ENCODE peak calls at places on chromosomes 3 and 15, in nine cellular contexts. O, F, V, G, P, T, Y, E and L are unnamed samples.
A peak's percentile ranks its signal among the peaks of the same experiment; 100 is the strongest.

GRCh38 chr15:71806452-71806931 is 3.9 kb upstream of the NR2E3 start:
- DNase-seq in O (peak; percentile 13), Y (no peak), F (no peak), E (no peak), T (no peak), V (no peak), G (peak; percentile 57), P (no peak), L (peak; percentile 67)

GRCh38 chr3:33664195-33664594 is 53.9 kb downstream of the CLASP2 start:
- DNase-seq in O (no peak), V (no peak), T (no peak), E (no peak), F (no peak), G (peak; percentile 89), P (no peak), Y (no peak), L (peak; percentile 10)

GRCh38 chr15:66719471-66719870 is 17.4 kb downstream of the SMAD6 start:
- DNase-seq in E (no peak), G (no peak), O (no peak), P (no peak), Y (no peak), F (no peak), T (no peak), V (no peak), L (no peak)

GRCh38 chr3:20075197-20075596 is 35.0 kb downstream of the KAT2B start:
- DNase-seq in Y (no peak), P (no peak), F (no peak), T (no peak), G (no peak), O (no peak), V (no peak), E (no peak), L (no peak)

GRCh38 chr3:31936661-31937060 is 44.4 kb downstream of the OSBPL10 start:
- DNase-seq in O (no peak), Y (no peak), T (no peak), E (no peak), F (no peak), P (no peak), V (no peak), G (no peak), L (peak; percentile 53)

GRCh38 chr3:113746955-113747718 is at the start of gene ATP6V1A:
- DNase-seq in E (peak; percentile 83), F (peak; percentile 82), G (peak; percentile 16), O (peak; percentile 87), V (peak; percentile 61), Y (peak; percentile 71), T (no peak), P (peak; percentile 82), L (no peak)

GRCh38 chr3:117059990-117060338 is 350.4 kb downstream of the TUSC7 start:
- DNase-seq in O (no peak), V (no peak), T (no peak), P (no peak), F (no peak), Y (no peak), E (no peak), G (no peak), L (no peak)

GRCh38 chr3:112979244-112979832 is 4.4 kb upstream of the CD200R1 start:
- DNase-seq in E (peak; percentile 19), T (no peak), V (no peak), O (peak; percentile 51), F (no peak), Y (no peak), G (peak; percentile 45), P (no peak), L (peak; percentile 50)

GRCh38 chr15:77568960-77569646 is 63.6 kb downstream of the LINGO1 start:
- DNase-seq in V (no peak), Y (no peak), P (no peak), O (no peak), T (no peak), F (no peak), E (peak; percentile 90), G (peak; percentile 26), L (no peak)